ENCODE peak calls at places on chromosomes 3 and 15, in five cellular contexts. One of them, this sample, is unnamed. For H3K27me3, the result is how much of the 10 kb centered on the place peaks cover.

GRCh38 chr15:34719051-34719882 is 35.5 kb downstream of the GJD2 start:
- DNase-seq in IMR-90: no peak
- DNase-seq in hepatocyte: no peak
- DNase-seq in GM23248: no peak
- DNase-seq in astrocyte: no peak
- DNase-seq in this sample: no peak

GRCh38 chr3:13345284-13345683 is 74.8 kb downstream of the NUP210 start:
- DNase-seq in IMR-90: no peak
- DNase-seq in hepatocyte: no peak
- DNase-seq in GM23248: no peak
- DNase-seq in astrocyte: no peak
- DNase-seq in this sample: no peak

GRCh38 chr3:196585044-196585757 is 16.7 kb downstream of the FBXO45 start:
- DNase-seq in IMR-90: no peak
- DNase-seq in hepatocyte: no peak
- DNase-seq in GM23248: peak
- DNase-seq in astrocyte: no peak
- DNase-seq in this sample: peak

GRCh38 chr3:154745925-154746324 is 315.9 kb upstream of the GPR149 start:
- DNase-seq in IMR-90: no peak
- DNase-seq in hepatocyte: no peak
- DNase-seq in GM23248: peak
- DNase-seq in astrocyte: no peak
- DNase-seq in this sample: no peak

GRCh38 chr3:32401541-32402052 is 9.9 kb downstream of the CMTM7 start:
- DNase-seq in IMR-90: peak
- DNase-seq in hepatocyte: peak
- DNase-seq in GM23248: peak
- DNase-seq in astrocyte: peak
- DNase-seq in this sample: no peak

GRCh38 chr15:58148120-58148519 is 9.9 kb downstream of the AQP9 start:
- DNase-seq in IMR-90: no peak
- DNase-seq in hepatocyte: no peak
- DNase-seq in GM23248: no peak
- DNase-seq in astrocyte: no peak
- DNase-seq in this sample: no peak

GRCh38 chr3:169618894-169619792 is 44.4 kb downstream of the MECOM start:
- DNase-seq in IMR-90: no peak
- DNase-seq in hepatocyte: peak
- DNase-seq in GM23248: no peak
- DNase-seq in astrocyte: no peak
- DNase-seq in this sample: no peak

GRCh38 chr3:1798711-1799410 is 299.8 kb upstream of the CNTN4 start:
- DNase-seq in IMR-90: no peak
- DNase-seq in hepatocyte: no peak
- DNase-seq in GM23248: no peak
- DNase-seq in astrocyte: no peak
- DNase-seq in this sample: no peak

GRCh38 chr15:100779331-100780207 is 100.1 kb upstream of the ALDH1A3 start:
- DNase-seq in IMR-90: no peak
- DNase-seq in hepatocyte: no peak
- DNase-seq in GM23248: no peak
- DNase-seq in astrocyte: no peak
- DNase-seq in this sample: no peak

GRCh38 chr3:160450846-160451245 is 1.3 kb upstream of the TRIM59 start:
- DNase-seq in IMR-90: peak
- DNase-seq in hepatocyte: no peak
- DNase-seq in GM23248: peak
- DNase-seq in astrocyte: peak
- DNase-seq in this sample: no peak

GRCh38 chr15:83815506-83815905 is 161.6 kb downstream of the ADAMTSL3 start:
- DNase-seq in IMR-90: no peak
- DNase-seq in hepatocyte: no peak
- DNase-seq in GM23248: no peak
- DNase-seq in astrocyte: no peak
- DNase-seq in this sample: no peak
- H3K27me3 ChIP-seq in IMR-90: under half
- H3K27me3 ChIP-seq in hepatocyte: under half
- H3K27me3 ChIP-seq in GM23248: under half
- H3K27me3 ChIP-seq in astrocyte: under half
- H3K27me3 ChIP-seq in this sample: under half

GRCh38 chr3:129662230-129662629 is 55.8 kb upstream of the PLXND1 start:
- DNase-seq in IMR-90: no peak
- DNase-seq in hepatocyte: no peak
- DNase-seq in GM23248: peak
- DNase-seq in astrocyte: peak
- DNase-seq in this sample: no peak
- H3K27ac ChIP-seq in IMR-90: no peak
- H3K27ac ChIP-seq in hepatocyte: peak
- H3K27ac ChIP-seq in GM23248: peak
- H3K27ac ChIP-seq in astrocyte: no peak
- H3K27ac ChIP-seq in this sample: peak

DNA sequence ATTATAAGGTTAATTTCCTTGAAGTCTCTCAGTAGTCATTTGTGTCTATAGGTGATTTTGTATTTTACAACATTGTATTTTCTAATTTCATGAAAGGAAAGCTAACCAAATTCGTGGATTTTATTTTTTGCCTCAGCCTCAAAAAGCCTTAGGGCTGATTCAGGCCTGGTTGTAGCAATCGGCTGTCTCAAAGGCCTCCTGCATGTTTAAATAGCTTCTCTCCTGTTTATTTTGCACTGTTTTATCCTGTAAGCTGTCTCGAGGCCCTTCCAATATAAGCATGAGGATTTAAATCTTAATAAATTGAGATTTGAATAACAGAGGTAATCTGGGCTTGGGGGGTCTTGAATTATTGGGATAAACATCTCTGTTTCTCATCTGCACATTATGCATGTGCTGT is 51.7 kb upstream of the ICE2 start:
- DNase-seq in IMR-90: no peak
- DNase-seq in hepatocyte: no peak
- DNase-seq in GM23248: no peak
- DNase-seq in astrocyte: no peak
- DNase-seq in this sample: no peak
- H2AFZ ChIP-seq in IMR-90: no peak
- H2AFZ ChIP-seq in hepatocyte: no peak
- H2AFZ ChIP-seq in GM23248: no peak
- H2AFZ ChIP-seq in astrocyte: no peak
- H2AFZ ChIP-seq in this sample: no peak

DNA sequence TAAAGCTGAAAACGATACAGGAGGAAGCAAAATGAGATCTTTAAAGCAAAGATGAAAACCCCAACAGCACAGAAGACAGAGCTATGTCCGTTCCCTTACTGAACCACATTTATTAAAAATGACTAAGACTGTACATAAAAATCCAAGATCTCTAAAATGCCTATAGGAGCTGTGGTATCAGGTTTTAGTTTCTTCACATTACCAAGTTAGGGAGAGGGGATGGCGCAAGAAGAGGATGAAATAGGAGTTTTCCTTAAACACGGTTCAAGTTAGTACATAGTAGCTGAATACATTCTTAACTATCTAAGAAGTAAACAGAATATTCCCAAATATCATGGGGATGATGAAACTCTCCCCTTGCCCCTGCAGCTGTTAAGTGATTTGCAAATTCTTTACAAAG is 6.3 kb downstream of the EOMES start:
- DNase-seq in IMR-90: no peak
- DNase-seq in hepatocyte: no peak
- DNase-seq in GM23248: no peak
- DNase-seq in astrocyte: no peak
- DNase-seq in this sample: no peak
- H3K27me3 ChIP-seq in IMR-90: half or more
- H3K27me3 ChIP-seq in hepatocyte: half or more
- H3K27me3 ChIP-seq in GM23248: under half
- H3K27me3 ChIP-seq in astrocyte: half or more
- H3K27me3 ChIP-seq in this sample: under half

DNA sequence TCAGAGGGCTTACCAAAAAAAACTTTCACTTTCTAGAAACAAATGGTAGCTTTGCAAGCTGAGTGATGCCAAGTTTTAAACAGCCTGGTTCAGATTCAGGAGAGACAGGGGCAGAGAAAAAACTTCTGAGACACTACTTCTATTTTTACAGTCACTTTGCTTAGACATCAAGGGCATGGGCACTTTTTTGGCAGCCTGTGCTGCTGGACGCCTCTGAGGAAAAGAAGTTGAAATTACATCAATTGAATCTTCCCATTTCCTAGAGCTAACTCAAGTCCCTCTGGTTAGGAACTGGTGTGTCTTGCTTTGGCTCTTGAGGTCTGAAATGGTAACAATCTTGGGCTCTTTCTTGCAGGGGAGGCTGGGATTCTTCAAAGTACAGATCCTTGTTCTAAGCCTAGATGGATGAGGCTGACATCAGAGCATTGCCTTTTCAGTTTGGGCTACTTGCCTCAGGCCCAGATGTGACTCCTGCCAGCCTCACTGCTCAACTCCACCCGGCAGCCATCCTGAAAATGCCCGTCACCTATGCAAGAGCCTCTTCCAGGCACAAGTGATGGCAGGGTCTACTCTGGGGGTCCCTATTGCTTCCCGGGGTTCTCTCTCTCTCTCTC is 357.5 kb downstream of the FOXP1 start:
- DNase-seq in IMR-90: peak
- DNase-seq in hepatocyte: no peak
- DNase-seq in GM23248: peak
- DNase-seq in astrocyte: no peak
- DNase-seq in this sample: no peak
- H3K27ac ChIP-seq in IMR-90: peak
- H3K27ac ChIP-seq in hepatocyte: no peak
- H3K27ac ChIP-seq in GM23248: peak
- H3K27ac ChIP-seq in astrocyte: peak
- H3K27ac ChIP-seq in this sample: peak

GRCh38 chr3:127549826-127550487 is 40.6 kb downstream of the TPRA1 start:
- DNase-seq in IMR-90: no peak
- DNase-seq in hepatocyte: no peak
- DNase-seq in GM23248: no peak
- DNase-seq in astrocyte: no peak
- DNase-seq in this sample: no peak

GRCh38 chr3:127546970-127547733 is 43.4 kb downstream of the TPRA1 start:
- DNase-seq in IMR-90: no peak
- DNase-seq in hepatocyte: no peak
- DNase-seq in GM23248: no peak
- DNase-seq in astrocyte: no peak
- DNase-seq in this sample: no peak

GRCh38 chr3:127546517-127546916 is 44.0 kb downstream of the TPRA1 start:
- DNase-seq in IMR-90: no peak
- DNase-seq in hepatocyte: no peak
- DNase-seq in GM23248: no peak
- DNase-seq in astrocyte: no peak
- DNase-seq in this sample: no peak

GRCh38 chr3:127545711-127546457 is 44.6 kb downstream of the TPRA1 start:
- DNase-seq in IMR-90: no peak
- DNase-seq in hepatocyte: no peak
- DNase-seq in GM23248: no peak
- DNase-seq in astrocyte: no peak
- DNase-seq in this sample: no peak

GRCh38 chr3:127547761-127548605 is 42.5 kb downstream of the TPRA1 start:
- DNase-seq in IMR-90: peak
- DNase-seq in hepatocyte: peak
- DNase-seq in GM23248: peak
- DNase-seq in astrocyte: peak
- DNase-seq in this sample: peak
- H2AFZ ChIP-seq in IMR-90: peak
- H2AFZ ChIP-seq in hepatocyte: peak
- H2AFZ ChIP-seq in GM23248: peak
- H2AFZ ChIP-seq in astrocyte: peak
- H2AFZ ChIP-seq in this sample: no peak

GRCh38 chr3:123986427-123986826 is 5.5 kb downstream of the ROPN1 start:
- DNase-seq in IMR-90: no peak
- DNase-seq in hepatocyte: no peak
- DNase-seq in GM23248: no peak
- DNase-seq in astrocyte: no peak
- DNase-seq in this sample: no peak

GRCh38 chr3:123984957-123985356 is 7.0 kb downstream of the ROPN1 start:
- DNase-seq in IMR-90: no peak
- DNase-seq in hepatocyte: no peak
- DNase-seq in GM23248: no peak
- DNase-seq in astrocyte: no peak
- DNase-seq in this sample: no peak

GRCh38 chr3:123980539-123980938 is 11.4 kb downstream of the ROPN1 start:
- DNase-seq in IMR-90: no peak
- DNase-seq in hepatocyte: no peak
- DNase-seq in GM23248: no peak
- DNase-seq in astrocyte: no peak
- DNase-seq in this sample: no peak

GRCh38 chr3:123984350-123984749 is 7.6 kb downstream of the ROPN1 start:
- DNase-seq in IMR-90: no peak
- DNase-seq in hepatocyte: no peak
- DNase-seq in GM23248: no peak
- DNase-seq in astrocyte: no peak
- DNase-seq in this sample: no peak
- H3K27me3 ChIP-seq in IMR-90: under half
- H3K27me3 ChIP-seq in hepatocyte: half or more
- H3K27me3 ChIP-seq in GM23248: under half
- H3K27me3 ChIP-seq in astrocyte: under half
- H3K27me3 ChIP-seq in this sample: under half